ENCODE peak calls at places on chromosomes 5 and 9, in eight cellular contexts. One of them, this sample, is unnamed.
A peak's percentile ranks its signal among the peaks of the same experiment; 100 is the strongest.

GRCh38 chr5:109313123-109313522 is 96.7 kb downstream of the PJA2 start:
- DNase-seq in RCC 7860: no peak
- DNase-seq in T-cell: no peak
- DNase-seq in activated CD4-positive, alpha-beta T cell treated with anti-CD3 and anti-CD28 coated beads, Interleukin-2, amount 50 U/mL, for 4 hours: no peak
- DNase-seq in AG04450: no peak
- DNase-seq in HS-5: no peak
- DNase-seq in germinal center: no peak
- DNase-seq in SHP77 treated with DMSO at 0.1 percent for 48 hours: no peak
- DNase-seq in this sample: no peak

GRCh38 chr5:151595411-151595826 is 4.3 kb upstream of the FAT2 start:
- DNase-seq in SHP77 treated with DMSO at 0.1 percent for 48 hours: no peak
- DNase-seq in AG04450: no peak
- DNase-seq in T-cell: no peak
- DNase-seq in activated CD4-positive, alpha-beta T cell treated with anti-CD3 and anti-CD28 coated beads, Interleukin-2, amount 50 U/mL, for 4 hours: no peak
- DNase-seq in HS-5: no peak
- DNase-seq in germinal center: no peak
- DNase-seq in RCC 7860: no peak
- DNase-seq in this sample: no peak

GRCh38 chr5:131005963-131006684 is 158.9 kb downstream of the HINT1 start:
- DNase-seq in HS-5: no peak
- DNase-seq in germinal center: no peak
- DNase-seq in RCC 7860: no peak
- DNase-seq in T-cell: no peak
- DNase-seq in SHP77 treated with DMSO at 0.1 percent for 48 hours: no peak
- DNase-seq in activated CD4-positive, alpha-beta T cell treated with anti-CD3 and anti-CD28 coated beads, Interleukin-2, amount 50 U/mL, for 4 hours: no peak
- DNase-seq in AG04450: no peak
- DNase-seq in this sample: no peak

GRCh38 chr9:6681957-6682501 is 36.5 kb upstream of the GLDC start:
- DNase-seq in AG04450: no peak
- DNase-seq in RCC 7860: no peak
- DNase-seq in T-cell: no peak
- DNase-seq in HS-5: no peak
- DNase-seq in germinal center: no peak
- DNase-seq in activated CD4-positive, alpha-beta T cell treated with anti-CD3 and anti-CD28 coated beads, Interleukin-2, amount 50 U/mL, for 4 hours: no peak
- DNase-seq in SHP77 treated with DMSO at 0.1 percent for 48 hours: no peak
- DNase-seq in this sample: no peak

GRCh38 chr5:81950996-81951395 is 20.8 kb upstream of the ATG10 start:
- DNase-seq in germinal center: no peak
- DNase-seq in activated CD4-positive, alpha-beta T cell treated with anti-CD3 and anti-CD28 coated beads, Interleukin-2, amount 50 U/mL, for 4 hours: no peak
- DNase-seq in AG04450: no peak
- DNase-seq in T-cell: no peak
- DNase-seq in SHP77 treated with DMSO at 0.1 percent for 48 hours: no peak
- DNase-seq in HS-5: no peak
- DNase-seq in RCC 7860: no peak
- DNase-seq in this sample: no peak

GRCh38 chr5:107472620-107473064 is 198.1 kb downstream of the EFNA5 start:
- DNase-seq in HS-5: no peak
- DNase-seq in SHP77 treated with DMSO at 0.1 percent for 48 hours: no peak
- DNase-seq in germinal center: no peak
- DNase-seq in activated CD4-positive, alpha-beta T cell treated with anti-CD3 and anti-CD28 coated beads, Interleukin-2, amount 50 U/mL, for 4 hours: no peak
- DNase-seq in T-cell: no peak
- DNase-seq in RCC 7860: no peak
- DNase-seq in AG04450: no peak
- DNase-seq in this sample: no peak

GRCh38 chr9:79551999-79552398 is 19.8 kb upstream of the TLE4 start:
- DNase-seq in germinal center: no peak
- DNase-seq in activated CD4-positive, alpha-beta T cell treated with anti-CD3 and anti-CD28 coated beads, Interleukin-2, amount 50 U/mL, for 4 hours: no peak
- DNase-seq in AG04450: no peak
- DNase-seq in T-cell: no peak
- DNase-seq in HS-5: no peak
- DNase-seq in RCC 7860: no peak
- DNase-seq in SHP77 treated with DMSO at 0.1 percent for 48 hours: no peak
- DNase-seq in this sample: no peak

GRCh38 chr5:148179234-148179824 is 11.0 kb downstream of the SPINK14 start:
- DNase-seq in AG04450: peak; percentile 32
- DNase-seq in T-cell: no peak
- DNase-seq in germinal center: no peak
- DNase-seq in HS-5: peak; percentile 43
- DNase-seq in activated CD4-positive, alpha-beta T cell treated with anti-CD3 and anti-CD28 coated beads, Interleukin-2, amount 50 U/mL, for 4 hours: no peak
- DNase-seq in SHP77 treated with DMSO at 0.1 percent for 48 hours: no peak
- DNase-seq in RCC 7860: peak; percentile 29
- DNase-seq in this sample: no peak

GRCh38 chr9:89137548-89138462 is 40.8 kb downstream of the SHC3 start:
- DNase-seq in germinal center: no peak
- DNase-seq in HS-5: peak; percentile 76
- DNase-seq in AG04450: peak; percentile 76
- DNase-seq in SHP77 treated with DMSO at 0.1 percent for 48 hours: no peak
- DNase-seq in activated CD4-positive, alpha-beta T cell treated with anti-CD3 and anti-CD28 coated beads, Interleukin-2, amount 50 U/mL, for 4 hours: no peak
- DNase-seq in RCC 7860: peak; percentile 82
- DNase-seq in T-cell: no peak
- DNase-seq in this sample: no peak

GRCh38 chr5:40385544-40385943 is 294.2 kb upstream of the PTGER4 start:
- DNase-seq in HS-5: peak; percentile 63
- DNase-seq in SHP77 treated with DMSO at 0.1 percent for 48 hours: no peak
- DNase-seq in AG04450: peak; percentile 8
- DNase-seq in RCC 7860: peak; percentile 85
- DNase-seq in activated CD4-positive, alpha-beta T cell treated with anti-CD3 and anti-CD28 coated beads, Interleukin-2, amount 50 U/mL, for 4 hours: no peak
- DNase-seq in germinal center: no peak
- DNase-seq in T-cell: no peak
- DNase-seq in this sample: no peak

GRCh38 chr9:113649054-113649453 is 185.5 kb downstream of the RGS3 start:
- DNase-seq in T-cell: no peak
- DNase-seq in germinal center: no peak
- DNase-seq in SHP77 treated with DMSO at 0.1 percent for 48 hours: peak; percentile 76
- DNase-seq in HS-5: no peak
- DNase-seq in activated CD4-positive, alpha-beta T cell treated with anti-CD3 and anti-CD28 coated beads, Interleukin-2, amount 50 U/mL, for 4 hours: no peak
- DNase-seq in RCC 7860: no peak
- DNase-seq in AG04450: no peak
- DNase-seq in this sample: no peak

GRCh38 chr5:53335115-53335514 is 145.3 kb upstream of the FST start:
- DNase-seq in HS-5: no peak
- DNase-seq in RCC 7860: no peak
- DNase-seq in T-cell: no peak
- DNase-seq in germinal center: no peak
- DNase-seq in SHP77 treated with DMSO at 0.1 percent for 48 hours: no peak
- DNase-seq in activated CD4-positive, alpha-beta T cell treated with anti-CD3 and anti-CD28 coated beads, Interleukin-2, amount 50 U/mL, for 4 hours: no peak
- DNase-seq in AG04450: no peak
- DNase-seq in this sample: no peak

GRCh38 chr9:130254753-130255637 is 10.6 kb upstream of the HMCN2 start:
- DNase-seq in AG04450: no peak
- DNase-seq in RCC 7860: no peak
- DNase-seq in SHP77 treated with DMSO at 0.1 percent for 48 hours: no peak
- DNase-seq in HS-5: no peak
- DNase-seq in activated CD4-positive, alpha-beta T cell treated with anti-CD3 and anti-CD28 coated beads, Interleukin-2, amount 50 U/mL, for 4 hours: no peak
- DNase-seq in germinal center: no peak
- DNase-seq in T-cell: no peak
- DNase-seq in this sample: no peak

GRCh38 chr9:89274838-89275237 is 36.2 kb upstream of the CKS2 start:
- DNase-seq in T-cell: no peak
- DNase-seq in AG04450: peak; percentile 89
- DNase-seq in HS-5: peak; percentile 79
- DNase-seq in RCC 7860: peak; percentile 87
- DNase-seq in germinal center: no peak
- DNase-seq in activated CD4-positive, alpha-beta T cell treated with anti-CD3 and anti-CD28 coated beads, Interleukin-2, amount 50 U/mL, for 4 hours: no peak
- DNase-seq in SHP77 treated with DMSO at 0.1 percent for 48 hours: no peak
- DNase-seq in this sample: no peak

GRCh38 chr9:134026981-134027380 is 1.7 kb downstream of the BRD3OS start:
- DNase-seq in germinal center: no peak
- DNase-seq in activated CD4-positive, alpha-beta T cell treated with anti-CD3 and anti-CD28 coated beads, Interleukin-2, amount 50 U/mL, for 4 hours: no peak
- DNase-seq in HS-5: no peak
- DNase-seq in AG04450: no peak
- DNase-seq in SHP77 treated with DMSO at 0.1 percent for 48 hours: no peak
- DNase-seq in T-cell: no peak
- DNase-seq in RCC 7860: no peak
- DNase-seq in this sample: no peak

GRCh38 chr9:92097997-92098482 is 17.2 kb downstream of the SPTLC1 start:
- DNase-seq in AG04450: no peak
- DNase-seq in SHP77 treated with DMSO at 0.1 percent for 48 hours: no peak
- DNase-seq in germinal center: no peak
- DNase-seq in RCC 7860: no peak
- DNase-seq in HS-5: no peak
- DNase-seq in T-cell: peak; percentile 51
- DNase-seq in activated CD4-positive, alpha-beta T cell treated with anti-CD3 and anti-CD28 coated beads, Interleukin-2, amount 50 U/mL, for 4 hours: peak; percentile 28
- DNase-seq in this sample: peak; percentile 73

GRCh38 chr9:84701801-84702200 is 32.3 kb downstream of the NTRK2 start:
- DNase-seq in HS-5: no peak
- DNase-seq in activated CD4-positive, alpha-beta T cell treated with anti-CD3 and anti-CD28 coated beads, Interleukin-2, amount 50 U/mL, for 4 hours: no peak
- DNase-seq in germinal center: no peak
- DNase-seq in RCC 7860: no peak
- DNase-seq in SHP77 treated with DMSO at 0.1 percent for 48 hours: no peak
- DNase-seq in AG04450: no peak
- DNase-seq in T-cell: no peak
- DNase-seq in this sample: no peak

GRCh38 chr9:89536618-89537017 is 38.7 kb upstream of the SEMA4D start:
- DNase-seq in AG04450: no peak
- DNase-seq in RCC 7860: no peak
- DNase-seq in HS-5: no peak
- DNase-seq in T-cell: no peak
- DNase-seq in activated CD4-positive, alpha-beta T cell treated with anti-CD3 and anti-CD28 coated beads, Interleukin-2, amount 50 U/mL, for 4 hours: no peak
- DNase-seq in germinal center: no peak
- DNase-seq in SHP77 treated with DMSO at 0.1 percent for 48 hours: no peak
- DNase-seq in this sample: no peak

GRCh38 chr5:55925181-55925580 is 69.6 kb downstream of the IL6ST start:
- DNase-seq in RCC 7860: no peak
- DNase-seq in AG04450: no peak
- DNase-seq in HS-5: no peak
- DNase-seq in germinal center: no peak
- DNase-seq in T-cell: no peak
- DNase-seq in activated CD4-positive, alpha-beta T cell treated with anti-CD3 and anti-CD28 coated beads, Interleukin-2, amount 50 U/mL, for 4 hours: no peak
- DNase-seq in SHP77 treated with DMSO at 0.1 percent for 48 hours: no peak
- DNase-seq in this sample: no peak

GRCh38 chr5:7849531-7850240 is 1.2 kb downstream of the CFAP90 start:
- DNase-seq in RCC 7860: no peak
- DNase-seq in activated CD4-positive, alpha-beta T cell treated with anti-CD3 and anti-CD28 coated beads, Interleukin-2, amount 50 U/mL, for 4 hours: no peak
- DNase-seq in germinal center: no peak
- DNase-seq in T-cell: no peak
- DNase-seq in HS-5: no peak
- DNase-seq in SHP77 treated with DMSO at 0.1 percent for 48 hours: no peak
- DNase-seq in AG04450: no peak
- DNase-seq in this sample: no peak

GRCh38 chr5:55360190-55360589 is 52.4 kb downstream of the MTREX start:
- DNase-seq in T-cell: no peak
- DNase-seq in HS-5: peak; percentile 10
- DNase-seq in activated CD4-positive, alpha-beta T cell treated with anti-CD3 and anti-CD28 coated beads, Interleukin-2, amount 50 U/mL, for 4 hours: no peak
- DNase-seq in AG04450: no peak
- DNase-seq in SHP77 treated with DMSO at 0.1 percent for 48 hours: no peak
- DNase-seq in RCC 7860: no peak
- DNase-seq in germinal center: no peak
- DNase-seq in this sample: no peak

GRCh38 chr9:121725008-121725795 is 73.8 kb downstream of the DAB2IP start:
- DNase-seq in HS-5: no peak
- DNase-seq in AG04450: peak; percentile 98
- DNase-seq in germinal center: no peak
- DNase-seq in RCC 7860: no peak
- DNase-seq in activated CD4-positive, alpha-beta T cell treated with anti-CD3 and anti-CD28 coated beads, Interleukin-2, amount 50 U/mL, for 4 hours: no peak
- DNase-seq in SHP77 treated with DMSO at 0.1 percent for 48 hours: no peak
- DNase-seq in T-cell: no peak
- DNase-seq in this sample: no peak

GRCh38 chr9:127455299-127455992 is 4.1 kb downstream of the LRSAM1 start:
- DNase-seq in germinal center: peak; percentile 36
- DNase-seq in T-cell: no peak
- DNase-seq in HS-5: no peak
- DNase-seq in AG04450: no peak
- DNase-seq in activated CD4-positive, alpha-beta T cell treated with anti-CD3 and anti-CD28 coated beads, Interleukin-2, amount 50 U/mL, for 4 hours: no peak
- DNase-seq in RCC 7860: no peak
- DNase-seq in SHP77 treated with DMSO at 0.1 percent for 48 hours: no peak
- DNase-seq in this sample: no peak

GRCh38 chr5:142475102-142475501 is 150.3 kb upstream of the SPRY4 start:
- DNase-seq in AG04450: no peak
- DNase-seq in activated CD4-positive, alpha-beta T cell treated with anti-CD3 and anti-CD28 coated beads, Interleukin-2, amount 50 U/mL, for 4 hours: no peak
- DNase-seq in RCC 7860: no peak
- DNase-seq in T-cell: no peak
- DNase-seq in germinal center: no peak
- DNase-seq in SHP77 treated with DMSO at 0.1 percent for 48 hours: no peak
- DNase-seq in HS-5: no peak
- DNase-seq in this sample: no peak

GRCh38 chr9:106305428-106306133 is 557.4 kb upstream of the ZNF462 start:
- DNase-seq in RCC 7860: no peak
- DNase-seq in T-cell: no peak
- DNase-seq in germinal center: no peak
- DNase-seq in SHP77 treated with DMSO at 0.1 percent for 48 hours: no peak
- DNase-seq in AG04450: no peak
- DNase-seq in HS-5: no peak
- DNase-seq in activated CD4-positive, alpha-beta T cell treated with anti-CD3 and anti-CD28 coated beads, Interleukin-2, amount 50 U/mL, for 4 hours: no peak
- DNase-seq in this sample: no peak

GRCh38 chr5:131968396-131968954 is 23.0 kb upstream of the MEIKIN start:
- DNase-seq in HS-5: no peak
- DNase-seq in germinal center: no peak
- DNase-seq in RCC 7860: no peak
- DNase-seq in T-cell: no peak
- DNase-seq in AG04450: no peak
- DNase-seq in SHP77 treated with DMSO at 0.1 percent for 48 hours: no peak
- DNase-seq in activated CD4-positive, alpha-beta T cell treated with anti-CD3 and anti-CD28 coated beads, Interleukin-2, amount 50 U/mL, for 4 hours: no peak
- DNase-seq in this sample: no peak

GRCh38 chr9:19146441-19146840 is 19.1 kb upstream of the PLIN2 start:
- DNase-seq in HS-5: no peak
- DNase-seq in SHP77 treated with DMSO at 0.1 percent for 48 hours: no peak
- DNase-seq in T-cell: no peak
- DNase-seq in RCC 7860: no peak
- DNase-seq in AG04450: no peak
- DNase-seq in germinal center: no peak
- DNase-seq in activated CD4-positive, alpha-beta T cell treated with anti-CD3 and anti-CD28 coated beads, Interleukin-2, amount 50 U/mL, for 4 hours: no peak
- DNase-seq in this sample: no peak

GRCh38 chr9:99873943-99874584 is 32.4 kb upstream of the STX17 start:
- DNase-seq in activated CD4-positive, alpha-beta T cell treated with anti-CD3 and anti-CD28 coated beads, Interleukin-2, amount 50 U/mL, for 4 hours: no peak
- DNase-seq in RCC 7860: no peak
- DNase-seq in SHP77 treated with DMSO at 0.1 percent for 48 hours: no peak
- DNase-seq in T-cell: no peak
- DNase-seq in AG04450: no peak
- DNase-seq in HS-5: no peak
- DNase-seq in germinal center: no peak
- DNase-seq in this sample: no peak

GRCh38 chr5:59569608-59570334 is 323.8 kb downstream of the PDE4D start:
- DNase-seq in AG04450: no peak
- DNase-seq in germinal center: no peak
- DNase-seq in T-cell: no peak
- DNase-seq in HS-5: no peak
- DNase-seq in RCC 7860: no peak
- DNase-seq in SHP77 treated with DMSO at 0.1 percent for 48 hours: no peak
- DNase-seq in activated CD4-positive, alpha-beta T cell treated with anti-CD3 and anti-CD28 coated beads, Interleukin-2, amount 50 U/mL, for 4 hours: no peak
- DNase-seq in this sample: no peak

GRCh38 chr5:119583684-119584083 is 45.7 kb upstream of the FAM170A start:
- DNase-seq in germinal center: no peak
- DNase-seq in HS-5: peak; percentile 15
- DNase-seq in T-cell: no peak
- DNase-seq in activated CD4-positive, alpha-beta T cell treated with anti-CD3 and anti-CD28 coated beads, Interleukin-2, amount 50 U/mL, for 4 hours: no peak
- DNase-seq in AG04450: no peak
- DNase-seq in RCC 7860: no peak
- DNase-seq in SHP77 treated with DMSO at 0.1 percent for 48 hours: no peak
- DNase-seq in this sample: no peak

GRCh38 chr5:90421136-90421535 is 11.6 kb upstream of the CETN3 start:
- DNase-seq in HS-5: no peak
- DNase-seq in T-cell: no peak
- DNase-seq in RCC 7860: no peak
- DNase-seq in AG04450: no peak
- DNase-seq in activated CD4-positive, alpha-beta T cell treated with anti-CD3 and anti-CD28 coated beads, Interleukin-2, amount 50 U/mL, for 4 hours: no peak
- DNase-seq in germinal center: no peak
- DNase-seq in SHP77 treated with DMSO at 0.1 percent for 48 hours: no peak
- DNase-seq in this sample: no peak

GRCh38 chr9:108074900-108075299 is 585.3 kb upstream of the KLF4 start:
- DNase-seq in RCC 7860: no peak
- DNase-seq in activated CD4-positive, alpha-beta T cell treated with anti-CD3 and anti-CD28 coated beads, Interleukin-2, amount 50 U/mL, for 4 hours: no peak
- DNase-seq in HS-5: no peak
- DNase-seq in SHP77 treated with DMSO at 0.1 percent for 48 hours: no peak
- DNase-seq in germinal center: no peak
- DNase-seq in T-cell: no peak
- DNase-seq in AG04450: no peak
- DNase-seq in this sample: no peak

GRCh38 chr5:64690417-64691151 is at the start of gene SHISAL2B:
- DNase-seq in activated CD4-positive, alpha-beta T cell treated with anti-CD3 and anti-CD28 coated beads, Interleukin-2, amount 50 U/mL, for 4 hours: no peak
- DNase-seq in germinal center: peak; percentile 10
- DNase-seq in SHP77 treated with DMSO at 0.1 percent for 48 hours: no peak
- DNase-seq in HS-5: no peak
- DNase-seq in T-cell: no peak
- DNase-seq in RCC 7860: no peak
- DNase-seq in AG04450: no peak
- DNase-seq in this sample: no peak